ENCODE peak calls at places on chromosomes 6 and 20, in six cellular contexts. P is AG10803; B is NCI-H1092 treated with DMSO at 0.1 percent for 48 hours; T is effector memory CD4-positive, alpha-beta T cell; A is breast epithelium; M is CD8-positive, alpha-beta memory T cell. V is an unnamed sample.

GRCh38 chr20:41308290-41308691 is 9.2 kb downstream of the ZHX3 start:
- DNase-seq in M (no peak), T (no peak), P (peak), B (no peak), A (no peak), V (no peak)

GRCh38 chr6:148716811-148717210 is 30.0 kb upstream of the UST start:
- DNase-seq in B (no peak), T (no peak), M (no peak), A (no peak), P (peak), V (no peak)

GRCh38 chr6:10099086-10099499 is 315.8 kb downstream of the TFAP2A start:
- DNase-seq in A (peak), T (no peak), M (no peak), B (no peak), P (no peak), V (no peak)

GRCh38 chr20:56788671-56789610 is 159.8 kb downstream of the TFAP2C start:
- DNase-seq in P (peak), M (no peak), B (no peak), A (no peak), T (no peak), V (no peak)

GRCh38 chr20:20824924-20825584 is 112.6 kb upstream of the RALGAPA2 start:
- DNase-seq in P (peak), T (no peak), B (peak), M (peak), A (peak), V (peak)

GRCh38 chr6:136593748-136594490 is 43.7 kb upstream of the MAP7 start:
- DNase-seq in T (peak), A (no peak), M (no peak), P (peak), B (no peak), V (no peak)

GRCh38 chr6:26056583-26057350 is 30.5 kb upstream of the HFE start:
- DNase-seq in B (peak), A (no peak), M (no peak), T (no peak), P (peak), V (peak)

GRCh38 chr6:30915591-30915946 is 1.5 kb downstream of the VARS2 start:
- DNase-seq in T (no peak), B (peak), A (no peak), M (peak), P (peak), V (peak)

GRCh38 chr6:32763417-32763816 is at the start of gene HLA-DQB2:
- DNase-seq in T (no peak), B (no peak), M (no peak), P (no peak), A (no peak), V (no peak)